ENCODE peak calls at places on chromosomes 4 and X, in seven cellular contexts. One of them, this sample, is unnamed.
A peak's percentile ranks its signal among the peaks of the same experiment; 100 is the strongest.

GRCh38 chr4:71266090-71266794 is 72.6 kb upstream of the SLC4A4 start:
- DNase-seq in mucosa of descending colon: no peak
- DNase-seq in upper lobe of left lung: no peak
- DNase-seq in heart left ventricle: no peak
- DNase-seq in foreskin fibroblast: peak; percentile 21
- DNase-seq in breast epithelium: no peak
- DNase-seq in testis: no peak
- DNase-seq in this sample: no peak

GRCh38 chr4:77203380-77204197 is 46.6 kb downstream of the CCNG2 start:
- DNase-seq in upper lobe of left lung: peak; percentile 58
- DNase-seq in heart left ventricle: peak; percentile 65
- DNase-seq in mucosa of descending colon: peak; percentile 29
- DNase-seq in testis: peak; percentile 75
- DNase-seq in breast epithelium: peak; percentile 50
- DNase-seq in foreskin fibroblast: peak; percentile 87
- DNase-seq in this sample: no peak

GRCh38 chrX:68942141-68942540 is 113.3 kb downstream of the EFNB1 start:
- DNase-seq in testis: no peak
- DNase-seq in foreskin fibroblast: no peak
- DNase-seq in breast epithelium: no peak
- DNase-seq in heart left ventricle: no peak
- DNase-seq in mucosa of descending colon: no peak
- DNase-seq in upper lobe of left lung: no peak
- DNase-seq in this sample: peak; percentile 35

GRCh38 chr4:17966312-17966711 is 55.2 kb downstream of the LCORL start:
- DNase-seq in breast epithelium: no peak
- DNase-seq in mucosa of descending colon: no peak
- DNase-seq in upper lobe of left lung: no peak
- DNase-seq in foreskin fibroblast: no peak
- DNase-seq in testis: no peak
- DNase-seq in heart left ventricle: no peak
- DNase-seq in this sample: no peak

GRCh38 chr4:178339769-178340168 is 897.5 kb upstream of the AGA start:
- DNase-seq in testis: no peak
- DNase-seq in mucosa of descending colon: no peak
- DNase-seq in upper lobe of left lung: no peak
- DNase-seq in heart left ventricle: no peak
- DNase-seq in foreskin fibroblast: no peak
- DNase-seq in breast epithelium: no peak
- DNase-seq in this sample: no peak

GRCh38 chrX:47169726-47170515 is 23.7 kb upstream of the UBA1 start:
- DNase-seq in breast epithelium: no peak
- DNase-seq in heart left ventricle: peak; percentile 53
- DNase-seq in testis: peak; percentile 65
- DNase-seq in upper lobe of left lung: no peak
- DNase-seq in mucosa of descending colon: no peak
- DNase-seq in foreskin fibroblast: no peak
- DNase-seq in this sample: peak; percentile 68

GRCh38 chrX:114619874-114620273 is 36.0 kb downstream of the HTR2C start:
- DNase-seq in foreskin fibroblast: peak; percentile 8
- DNase-seq in breast epithelium: no peak
- DNase-seq in heart left ventricle: no peak
- DNase-seq in mucosa of descending colon: no peak
- DNase-seq in upper lobe of left lung: no peak
- DNase-seq in testis: no peak
- DNase-seq in this sample: no peak

GRCh38 chr4:56099378-56099786 is 150.6 kb downstream of the CEP135 start:
- DNase-seq in testis: no peak
- DNase-seq in upper lobe of left lung: no peak
- DNase-seq in breast epithelium: peak; percentile 22
- DNase-seq in mucosa of descending colon: no peak
- DNase-seq in heart left ventricle: no peak
- DNase-seq in foreskin fibroblast: no peak
- DNase-seq in this sample: no peak

GRCh38 chrX:150984164-150984824 is 1.2 kb downstream of the HMGB3 start:
- DNase-seq in mucosa of descending colon: peak; percentile 45
- DNase-seq in testis: no peak
- DNase-seq in heart left ventricle: no peak
- DNase-seq in upper lobe of left lung: no peak
- DNase-seq in breast epithelium: no peak
- DNase-seq in foreskin fibroblast: peak; percentile 15
- DNase-seq in this sample: no peak

GRCh38 chrX:12814434-12814833 is 23.2 kb downstream of the PRPS2 start:
- DNase-seq in breast epithelium: no peak
- DNase-seq in foreskin fibroblast: peak; percentile 72
- DNase-seq in heart left ventricle: peak; percentile 8
- DNase-seq in upper lobe of left lung: no peak
- DNase-seq in mucosa of descending colon: no peak
- DNase-seq in testis: no peak
- DNase-seq in this sample: no peak

GRCh38 chr4:22607382-22607781 is 85.4 kb upstream of the GBA3 start:
- DNase-seq in heart left ventricle: peak; percentile 12
- DNase-seq in mucosa of descending colon: peak; percentile 75
- DNase-seq in testis: peak; percentile 60
- DNase-seq in upper lobe of left lung: peak; percentile 47
- DNase-seq in breast epithelium: peak; percentile 20
- DNase-seq in foreskin fibroblast: peak; percentile 48
- DNase-seq in this sample: no peak

GRCh38 chr4:178306565-178306964 is 864.3 kb upstream of the AGA start:
- DNase-seq in heart left ventricle: no peak
- DNase-seq in upper lobe of left lung: no peak
- DNase-seq in breast epithelium: no peak
- DNase-seq in foreskin fibroblast: no peak
- DNase-seq in testis: no peak
- DNase-seq in mucosa of descending colon: no peak
- DNase-seq in this sample: no peak

GRCh38 chrX:81866873-81867272 is 665.0 kb downstream of the SH3BGRL start:
- DNase-seq in mucosa of descending colon: no peak
- DNase-seq in heart left ventricle: no peak
- DNase-seq in foreskin fibroblast: no peak
- DNase-seq in testis: no peak
- DNase-seq in upper lobe of left lung: no peak
- DNase-seq in breast epithelium: no peak
- DNase-seq in this sample: no peak

GRCh38 chr4:11685481-11685880 is 256.8 kb upstream of the HS3ST1 start:
- DNase-seq in testis: no peak
- DNase-seq in breast epithelium: no peak
- DNase-seq in heart left ventricle: no peak
- DNase-seq in mucosa of descending colon: no peak
- DNase-seq in foreskin fibroblast: no peak
- DNase-seq in upper lobe of left lung: no peak
- DNase-seq in this sample: no peak

GRCh38 chrX:110301194-110301593 is 16.7 kb downstream of the AMMECR1 start:
- DNase-seq in upper lobe of left lung: no peak
- DNase-seq in heart left ventricle: no peak
- DNase-seq in foreskin fibroblast: no peak
- DNase-seq in breast epithelium: no peak
- DNase-seq in mucosa of descending colon: no peak
- DNase-seq in testis: no peak
- DNase-seq in this sample: no peak

GRCh38 chrX:8988456-8988855 is 45.5 kb downstream of the FAM9B start:
- DNase-seq in breast epithelium: peak; percentile 28
- DNase-seq in foreskin fibroblast: peak; percentile 65
- DNase-seq in mucosa of descending colon: no peak
- DNase-seq in upper lobe of left lung: peak; percentile 39
- DNase-seq in testis: peak; percentile 49
- DNase-seq in heart left ventricle: no peak
- DNase-seq in this sample: no peak

GRCh38 chr4:973431-974397 is at the start of gene DGKQ:
- DNase-seq in foreskin fibroblast: peak; percentile 94
- DNase-seq in mucosa of descending colon: peak; percentile 93
- DNase-seq in heart left ventricle: peak; percentile 89
- DNase-seq in breast epithelium: peak; percentile 81
- DNase-seq in testis: peak; percentile 92
- DNase-seq in upper lobe of left lung: peak; percentile 93
- DNase-seq in this sample: peak; percentile 89

GRCh38 chrX:17414839-17415238 is 39.8 kb downstream of the NHS start:
- DNase-seq in upper lobe of left lung: no peak
- DNase-seq in mucosa of descending colon: peak; percentile 41
- DNase-seq in testis: peak; percentile 65
- DNase-seq in breast epithelium: no peak
- DNase-seq in foreskin fibroblast: no peak
- DNase-seq in heart left ventricle: no peak
- DNase-seq in this sample: no peak

GRCh38 chr4:54099287-54099958 is 540 bp upstream of the GSX2 start:
- DNase-seq in upper lobe of left lung: no peak
- DNase-seq in mucosa of descending colon: no peak
- DNase-seq in heart left ventricle: no peak
- DNase-seq in foreskin fibroblast: no peak
- DNase-seq in testis: no peak
- DNase-seq in breast epithelium: no peak
- DNase-seq in this sample: no peak

GRCh38 chr4:145177906-145178538 is 2.4 kb downstream of the OTUD4 start:
- DNase-seq in heart left ventricle: no peak
- DNase-seq in mucosa of descending colon: no peak
- DNase-seq in upper lobe of left lung: no peak
- DNase-seq in testis: no peak
- DNase-seq in foreskin fibroblast: peak; percentile 37
- DNase-seq in breast epithelium: no peak
- DNase-seq in this sample: no peak

GRCh38 chr4:10117424-10118354 is 1.1 kb upstream of the WDR1 start:
- DNase-seq in heart left ventricle: peak; percentile 24
- DNase-seq in upper lobe of left lung: peak; percentile 42
- DNase-seq in foreskin fibroblast: peak; percentile 38
- DNase-seq in breast epithelium: peak; percentile 58
- DNase-seq in mucosa of descending colon: peak; percentile 63
- DNase-seq in testis: peak; percentile 36
- DNase-seq in this sample: no peak

GRCh38 chrX:20266810-20267598 is at the start of gene RPS6KA3:
- DNase-seq in breast epithelium: peak; percentile 89
- DNase-seq in upper lobe of left lung: peak; percentile 97
- DNase-seq in heart left ventricle: peak; percentile 90
- DNase-seq in foreskin fibroblast: peak; percentile 93
- DNase-seq in mucosa of descending colon: peak; percentile 94
- DNase-seq in testis: peak; percentile 94
- DNase-seq in this sample: peak; percentile 91

DNA sequence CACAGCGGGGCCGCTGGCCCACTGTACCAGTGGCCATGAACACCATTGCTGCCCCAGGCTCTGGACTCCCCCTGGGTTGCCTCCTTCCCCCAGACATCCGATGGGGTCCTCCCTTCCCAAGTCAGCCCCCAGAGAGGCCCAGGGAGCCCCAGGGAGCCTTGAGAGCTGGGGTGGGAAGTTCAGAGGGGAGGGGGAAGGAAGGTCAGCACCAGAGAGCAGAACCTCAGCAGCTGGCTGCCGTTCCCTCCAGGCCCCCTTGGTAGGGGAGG is 464 bp upstream of the ARHGAP4 start:
- DNase-seq in testis: no peak
- DNase-seq in upper lobe of left lung: no peak
- DNase-seq in mucosa of descending colon: peak; percentile 68
- DNase-seq in breast epithelium: no peak
- DNase-seq in heart left ventricle: no peak
- DNase-seq in foreskin fibroblast: no peak
- DNase-seq in this sample: no peak
- H3K4me3 ChIP-seq in testis: no peak overlapping the region
- H3K4me3 ChIP-seq in upper lobe of left lung: peak overlapping the region; percentile 59
- H3K4me3 ChIP-seq in mucosa of descending colon: peak overlapping the region; percentile 6
- H3K4me3 ChIP-seq in breast epithelium: peak overlapping the region; percentile 27
- H3K4me3 ChIP-seq in heart left ventricle: peak overlapping the region; percentile 62
- H3K4me3 ChIP-seq in foreskin fibroblast: no peak overlapping the region
- H3K4me3 ChIP-seq in this sample: peak overlapping the region; percentile 73

DNA sequence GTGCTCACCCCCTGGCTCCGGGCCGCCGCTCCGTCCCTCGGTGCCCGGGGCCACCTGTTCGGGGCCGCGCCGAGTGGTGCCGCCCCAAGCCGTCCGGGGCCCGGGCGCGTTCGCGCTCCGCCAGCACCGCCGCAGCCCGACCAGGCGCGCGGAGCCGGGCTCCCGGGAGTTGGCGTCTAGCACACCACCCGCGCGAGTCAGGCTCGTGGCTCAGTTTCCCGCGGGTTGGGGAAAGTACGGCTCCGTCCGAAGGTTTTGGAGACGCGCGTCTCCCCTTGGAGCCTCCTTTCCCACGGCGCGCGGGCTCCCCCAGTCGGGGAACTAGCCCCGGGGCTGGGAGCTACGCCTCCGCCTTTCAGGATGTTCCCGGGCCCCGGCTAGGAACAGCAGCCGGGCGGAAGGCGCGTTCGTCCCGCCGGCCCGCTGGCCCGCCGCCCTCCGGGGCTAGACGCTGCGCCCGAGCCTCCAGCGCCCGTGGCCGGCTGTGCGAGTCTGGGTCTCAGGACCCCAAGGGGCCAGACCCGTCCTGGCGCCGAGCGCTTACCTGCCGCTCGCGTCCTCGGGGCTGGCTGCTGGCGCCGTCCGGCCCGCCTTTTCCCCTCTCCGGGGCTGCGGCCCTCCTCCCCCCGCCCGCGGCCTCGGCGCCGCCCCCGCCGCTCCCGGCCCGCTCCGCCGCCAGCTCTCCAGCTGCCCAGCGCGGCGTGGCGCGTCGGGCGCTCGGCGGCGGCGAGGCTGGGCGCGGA is at the start of gene ADGRG2:
- DNase-seq in foreskin fibroblast: peak; percentile 52
- DNase-seq in breast epithelium: no peak
- DNase-seq in mucosa of descending colon: peak; percentile 46
- DNase-seq in testis: peak; percentile 13
- DNase-seq in heart left ventricle: peak; percentile 7
- DNase-seq in upper lobe of left lung: peak; percentile 24
- DNase-seq in this sample: no peak
- TF ChIP-seq CTCF in foreskin fibroblast: no peak
- TF ChIP-seq CTCF in breast epithelium: no peak
- TF ChIP-seq CTCF in mucosa of descending colon: no peak
- TF ChIP-seq CTCF in testis: no peak
- TF ChIP-seq CTCF in heart left ventricle: no peak
- TF ChIP-seq CTCF in upper lobe of left lung: no peak
- TF ChIP-seq CTCF in this sample: no peak

DNA sequence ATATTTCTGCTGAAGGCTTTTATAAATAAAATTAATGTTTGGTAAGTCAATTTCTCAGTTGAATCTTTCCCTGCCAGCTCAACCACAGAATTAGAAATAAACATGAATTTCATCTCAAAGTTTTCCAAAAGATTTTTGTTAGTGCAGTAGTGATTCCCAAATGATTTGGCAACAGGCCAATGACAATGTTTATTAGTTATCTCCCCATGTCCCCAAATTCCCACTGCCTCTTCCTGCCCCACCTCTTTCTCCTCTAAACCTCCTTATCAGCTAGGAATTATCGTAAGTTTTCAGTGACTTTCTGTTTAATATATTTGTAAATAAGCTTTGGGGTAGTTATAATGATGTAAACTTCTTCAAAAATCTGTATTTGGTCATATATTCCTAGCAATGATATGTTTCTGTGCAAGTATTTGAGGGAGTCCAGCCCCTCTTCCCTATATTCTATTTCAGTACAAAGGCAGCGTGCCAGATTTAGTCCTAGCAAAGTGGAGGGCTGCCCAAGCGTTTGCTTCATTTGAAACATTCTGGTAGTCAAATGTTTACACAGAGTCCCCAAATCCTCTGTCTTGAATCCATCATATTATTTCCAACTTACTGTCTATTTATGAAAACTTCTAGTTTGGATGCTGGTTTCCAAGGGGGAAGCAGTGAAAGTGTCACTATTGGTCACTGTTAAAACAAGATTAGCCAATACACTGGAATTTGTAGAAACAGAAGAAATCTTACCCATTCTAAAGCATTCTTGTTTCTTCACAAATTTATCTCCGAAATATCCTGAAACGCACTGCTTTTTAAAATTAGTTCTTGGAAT is 33.7 kb upstream of the ANKRD50 start:
- DNase-seq in foreskin fibroblast: peak; percentile 31
- DNase-seq in testis: peak; percentile 34
- DNase-seq in upper lobe of left lung: no peak
- DNase-seq in mucosa of descending colon: no peak
- DNase-seq in breast epithelium: no peak
- DNase-seq in heart left ventricle: peak; percentile 23
- DNase-seq in this sample: no peak
- H3K4me3 ChIP-seq in foreskin fibroblast: no peak overlapping the region
- H3K4me3 ChIP-seq in testis: no peak overlapping the region
- H3K4me3 ChIP-seq in upper lobe of left lung: peak overlapping the region; percentile 8
- H3K4me3 ChIP-seq in mucosa of descending colon: no peak overlapping the region
- H3K4me3 ChIP-seq in breast epithelium: no peak overlapping the region
- H3K4me3 ChIP-seq in heart left ventricle: peak overlapping the region; percentile 8
- H3K4me3 ChIP-seq in this sample: peak overlapping the region; percentile 53

GRCh38 chr4:26087108-26087507 is 173.1 kb downstream of the SMIM20 start:
- DNase-seq in mucosa of descending colon: no peak
- DNase-seq in testis: no peak
- DNase-seq in upper lobe of left lung: no peak
- DNase-seq in foreskin fibroblast: peak; percentile 85
- DNase-seq in heart left ventricle: no peak
- DNase-seq in breast epithelium: no peak
- DNase-seq in this sample: no peak
- TF ChIP-seq CTCF in mucosa of descending colon: no peak
- TF ChIP-seq CTCF in testis: no peak
- TF ChIP-seq CTCF in upper lobe of left lung: no peak
- TF ChIP-seq CTCF in foreskin fibroblast: no peak
- TF ChIP-seq CTCF in heart left ventricle: no peak
- TF ChIP-seq CTCF in breast epithelium: no peak
- TF ChIP-seq CTCF in this sample: no peak

This sample was measured in coronary artery.